ENCODE peak calls at places on chromosomes 6 and 20, in eight cellular contexts. One of them, this sample, is unnamed.
A peak's percentile ranks its signal among the peaks of the same experiment; 100 is the strongest.

GRCh38 chr6:83071023-83071422 is 3.6 kb downstream of the DOP1A start:
- DNase-seq in ovary: no peak
- DNase-seq in fibroblast of lung: peak; percentile 40
- DNase-seq in suprapubic skin: no peak
- DNase-seq in heart left ventricle: no peak
- DNase-seq in aorta: no peak
- DNase-seq in mesenchymal stem cell: no peak
- DNase-seq in GM23338: peak; percentile 17
- DNase-seq in this sample: no peak

GRCh38 chr6:38404900-38405556 is 234.7 kb downstream of the BTBD9 start:
- DNase-seq in aorta: no peak
- DNase-seq in mesenchymal stem cell: no peak
- DNase-seq in fibroblast of lung: peak; percentile 39
- DNase-seq in ovary: no peak
- DNase-seq in heart left ventricle: no peak
- DNase-seq in suprapubic skin: no peak
- DNase-seq in GM23338: no peak
- DNase-seq in this sample: peak; percentile 51

GRCh38 chr20:24166127-24166389 is 177.5 kb upstream of the GGTLC1 start:
- DNase-seq in mesenchymal stem cell: no peak
- DNase-seq in GM23338: peak; percentile 45
- DNase-seq in ovary: no peak
- DNase-seq in heart left ventricle: no peak
- DNase-seq in suprapubic skin: no peak
- DNase-seq in aorta: no peak
- DNase-seq in fibroblast of lung: no peak
- DNase-seq in this sample: no peak

GRCh38 chr20:41697861-41698559 is 79.8 kb upstream of the CHD6 start:
- DNase-seq in fibroblast of lung: peak; percentile 14
- DNase-seq in ovary: no peak
- DNase-seq in aorta: no peak
- DNase-seq in mesenchymal stem cell: peak; percentile 42
- DNase-seq in GM23338: peak; percentile 77
- DNase-seq in heart left ventricle: no peak
- DNase-seq in suprapubic skin: no peak
- DNase-seq in this sample: no peak

GRCh38 chr6:31556312-31556711 is 8.9 kb downstream of the NFKBIL1 start:
- DNase-seq in heart left ventricle: no peak
- DNase-seq in mesenchymal stem cell: no peak
- DNase-seq in aorta: no peak
- DNase-seq in GM23338: no peak
- DNase-seq in suprapubic skin: no peak
- DNase-seq in fibroblast of lung: no peak
- DNase-seq in ovary: no peak
- DNase-seq in this sample: no peak

GRCh38 chr20:4041748-4042411 is 26.5 kb upstream of the RNF24 start:
- DNase-seq in ovary: peak; percentile 61
- DNase-seq in aorta: peak; percentile 82
- DNase-seq in GM23338: no peak
- DNase-seq in suprapubic skin: no peak
- DNase-seq in heart left ventricle: no peak
- DNase-seq in fibroblast of lung: peak; percentile 98
- DNase-seq in mesenchymal stem cell: peak; percentile 70
- DNase-seq in this sample: peak; percentile 38

GRCh38 chr6:117232191-117232590 is 33.2 kb upstream of the VGLL2 start:
- DNase-seq in mesenchymal stem cell: no peak
- DNase-seq in fibroblast of lung: peak; percentile 47
- DNase-seq in suprapubic skin: no peak
- DNase-seq in aorta: no peak
- DNase-seq in GM23338: no peak
- DNase-seq in heart left ventricle: no peak
- DNase-seq in ovary: no peak
- DNase-seq in this sample: no peak

GRCh38 chr6:144360401-144360800 is 75.3 kb downstream of the UTRN start:
- DNase-seq in aorta: no peak
- DNase-seq in suprapubic skin: no peak
- DNase-seq in fibroblast of lung: no peak
- DNase-seq in heart left ventricle: no peak
- DNase-seq in GM23338: no peak
- DNase-seq in ovary: no peak
- DNase-seq in mesenchymal stem cell: no peak
- DNase-seq in this sample: no peak

GRCh38 chr20:57619053-57619831 is 984 bp downstream of the ZBP1 start:
- DNase-seq in mesenchymal stem cell: no peak
- DNase-seq in aorta: peak; percentile 77
- DNase-seq in fibroblast of lung: no peak
- DNase-seq in ovary: no peak
- DNase-seq in heart left ventricle: peak; percentile 59
- DNase-seq in GM23338: no peak
- DNase-seq in suprapubic skin: peak; percentile 77
- DNase-seq in this sample: peak; percentile 25

DNA sequence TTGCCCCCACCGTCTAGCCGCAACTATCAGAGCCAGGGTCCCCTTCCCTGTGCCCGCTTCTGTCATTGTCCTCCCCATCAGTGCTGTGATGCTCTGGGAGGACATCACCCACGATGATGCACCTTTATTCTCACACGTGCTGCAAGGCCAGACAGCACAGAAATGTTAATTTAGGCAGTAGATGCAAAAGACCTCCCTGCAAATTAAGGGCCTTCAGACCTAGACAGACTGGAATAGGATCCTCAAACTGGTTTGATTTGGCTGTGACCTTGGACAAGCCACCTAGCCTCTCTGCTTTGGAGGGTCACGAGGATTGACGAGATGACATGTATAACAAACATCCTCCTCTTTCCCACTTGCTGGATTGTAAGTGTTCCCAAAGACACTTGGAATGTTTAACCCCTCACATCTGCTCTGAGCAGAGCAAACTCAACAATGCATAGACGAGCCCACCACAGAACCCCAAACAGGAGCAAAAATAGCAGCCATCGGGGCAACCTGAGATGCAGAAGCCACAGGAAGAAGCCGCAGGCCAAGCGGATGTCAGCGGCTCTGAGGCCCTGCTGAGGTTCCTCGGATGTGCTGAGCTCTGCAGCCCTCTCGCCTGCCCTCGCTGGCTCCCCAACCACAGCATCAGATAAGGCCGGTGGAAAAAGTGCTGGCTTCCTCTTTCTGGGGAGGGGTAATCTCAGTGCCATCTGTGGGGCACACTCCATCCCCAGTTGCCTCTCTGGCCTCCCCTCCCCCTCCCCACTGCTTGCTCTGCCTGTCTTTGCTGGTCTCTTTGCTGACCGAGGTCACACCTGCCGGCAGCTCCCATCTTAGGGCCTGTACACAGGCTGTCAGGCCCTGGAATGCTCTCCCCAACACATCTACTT is 35.3 kb downstream of the TOX2 start:
- DNase-seq in aorta: peak; percentile 64
- DNase-seq in ovary: no peak
- DNase-seq in mesenchymal stem cell: peak; percentile 78
- DNase-seq in fibroblast of lung: peak; percentile 35
- DNase-seq in GM23338: no peak
- DNase-seq in suprapubic skin: no peak
- DNase-seq in heart left ventricle: peak; percentile 56
- DNase-seq in this sample: peak; percentile 18
- H3K4me1 ChIP-seq in aorta: peaks cover under 1% of the 10 kb centered on the region
- H3K4me1 ChIP-seq in ovary: peaks cover 4% of the 10 kb centered on the region
- H3K4me1 ChIP-seq in mesenchymal stem cell: peaks cover 20% of the 10 kb centered on the region
- H3K4me1 ChIP-seq in fibroblast of lung: peaks cover 19% of the 10 kb centered on the region
- H3K4me1 ChIP-seq in GM23338: no peaks in the 10 kb centered on the region
- H3K4me1 ChIP-seq in suprapubic skin: peaks cover 7% of the 10 kb centered on the region
- H3K4me1 ChIP-seq in heart left ventricle: no peaks in the 10 kb centered on the region
- H3K4me1 ChIP-seq in this sample: peaks cover 2% of the 10 kb centered on the region

DNA sequence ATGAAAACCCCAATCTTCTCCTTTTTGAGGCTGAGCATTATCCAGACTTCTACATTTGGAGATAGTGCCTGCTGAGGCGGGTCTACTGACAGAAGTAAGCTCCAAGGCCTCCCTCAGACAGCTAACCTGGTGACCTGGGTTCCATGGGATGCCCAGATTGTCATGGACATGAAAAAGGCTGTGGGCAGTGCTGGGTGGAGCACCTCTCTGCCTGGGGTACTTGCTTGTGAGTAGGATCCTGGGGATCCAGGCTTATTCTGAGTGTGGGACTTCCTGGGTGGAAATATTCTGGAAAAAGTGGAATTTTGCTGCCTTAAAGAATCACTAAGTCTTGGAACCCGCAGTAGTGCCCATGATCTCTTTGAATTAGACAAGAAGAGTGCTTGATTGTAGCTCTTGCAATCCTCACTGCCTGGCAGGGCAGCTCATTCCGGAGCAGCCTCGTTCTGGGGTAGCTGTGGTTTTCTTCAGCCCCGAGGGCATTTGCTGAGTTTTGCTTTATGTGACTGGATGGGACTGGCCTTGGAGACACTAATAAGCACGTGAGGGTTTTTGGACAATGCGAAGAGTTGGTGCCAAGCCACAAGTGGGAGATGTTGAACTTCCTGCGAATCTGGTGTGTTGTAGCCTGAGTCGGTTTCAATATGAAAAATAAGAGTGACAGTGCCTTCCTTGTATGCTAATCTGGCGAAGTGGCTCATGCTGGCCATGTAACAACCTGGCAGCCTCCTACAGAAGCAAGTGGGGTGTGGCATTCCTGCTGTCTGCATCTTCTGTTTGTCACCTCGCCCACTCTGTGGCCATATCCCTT is 28.2 kb downstream of the SNRNP48 start:
- DNase-seq in GM23338: no peak
- DNase-seq in fibroblast of lung: peak; percentile 66
- DNase-seq in mesenchymal stem cell: peak; percentile 13
- DNase-seq in aorta: peak; percentile 75
- DNase-seq in ovary: no peak
- DNase-seq in suprapubic skin: no peak
- DNase-seq in heart left ventricle: peak; percentile 38
- DNase-seq in this sample: peak; percentile 48
- H3K27ac ChIP-seq in GM23338: no peak overlapping the region
- H3K27ac ChIP-seq in fibroblast of lung: no peak overlapping the region
- H3K27ac ChIP-seq in mesenchymal stem cell: no peak overlapping the region
- H3K27ac ChIP-seq in aorta: no peak overlapping the region
- H3K27ac ChIP-seq in ovary: no peak overlapping the region
- H3K27ac ChIP-seq in suprapubic skin: peak overlapping the region; percentile 64
- H3K27ac ChIP-seq in heart left ventricle: no peak overlapping the region
- H3K27ac ChIP-seq in this sample: no peak overlapping the region

GRCh38 chr6:139595183-139595582 is 220.7 kb upstream of the CITED2 start:
- DNase-seq in heart left ventricle: no peak
- DNase-seq in fibroblast of lung: peak; percentile 73
- DNase-seq in GM23338: no peak
- DNase-seq in mesenchymal stem cell: peak; percentile 75
- DNase-seq in aorta: no peak
- DNase-seq in ovary: no peak
- DNase-seq in suprapubic skin: no peak
- DNase-seq in this sample: no peak

GRCh38 chr6:139597087-139597763 is 222.8 kb upstream of the CITED2 start:
- DNase-seq in ovary: no peak
- DNase-seq in mesenchymal stem cell: no peak
- DNase-seq in suprapubic skin: no peak
- DNase-seq in fibroblast of lung: peak; percentile 10
- DNase-seq in heart left ventricle: no peak
- DNase-seq in GM23338: no peak
- DNase-seq in aorta: no peak
- DNase-seq in this sample: no peak

GRCh38 chr6:139592011-139592410 is 217.6 kb upstream of the CITED2 start:
- DNase-seq in heart left ventricle: no peak
- DNase-seq in suprapubic skin: no peak
- DNase-seq in mesenchymal stem cell: peak; percentile 55
- DNase-seq in ovary: no peak
- DNase-seq in GM23338: no peak
- DNase-seq in fibroblast of lung: no peak
- DNase-seq in aorta: no peak
- DNase-seq in this sample: no peak

GRCh38 chr6:139593081-139593480 is 218.6 kb upstream of the CITED2 start:
- DNase-seq in ovary: no peak
- DNase-seq in heart left ventricle: no peak
- DNase-seq in fibroblast of lung: no peak
- DNase-seq in mesenchymal stem cell: no peak
- DNase-seq in aorta: no peak
- DNase-seq in GM23338: no peak
- DNase-seq in suprapubic skin: no peak
- DNase-seq in this sample: no peak

DNA sequence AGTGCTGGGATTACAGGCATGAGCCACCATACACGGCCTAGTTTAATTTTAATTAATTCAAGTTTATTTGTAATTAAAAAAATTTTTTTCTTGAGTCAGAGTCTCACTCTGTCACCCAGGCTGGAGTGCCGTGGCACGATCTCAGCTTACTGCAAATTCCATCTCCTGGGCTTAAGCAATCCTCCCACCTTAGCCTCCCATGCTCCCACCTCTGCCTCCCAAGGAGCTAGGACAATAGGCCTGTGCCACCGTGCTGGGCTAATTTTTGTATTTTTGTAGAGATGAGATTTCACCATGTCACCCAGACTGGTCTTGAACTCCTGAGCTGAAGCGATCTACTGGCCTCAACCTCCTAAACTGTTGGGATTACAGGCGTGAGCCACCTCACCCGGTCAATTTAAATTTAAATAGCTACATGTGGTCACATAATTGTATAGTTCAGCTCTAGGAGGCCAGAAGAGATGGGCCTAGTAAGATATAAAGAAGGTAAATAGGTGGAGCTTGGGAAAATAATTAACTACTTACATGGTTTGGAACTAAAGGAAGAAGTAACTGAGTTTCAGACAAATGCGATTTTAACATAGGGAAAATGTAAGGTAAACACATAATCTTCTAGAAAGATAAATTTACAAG is 220.0 kb upstream of the CITED2 start:
- DNase-seq in heart left ventricle: no peak
- DNase-seq in GM23338: no peak
- DNase-seq in mesenchymal stem cell: no peak
- DNase-seq in fibroblast of lung: no peak
- DNase-seq in suprapubic skin: no peak
- DNase-seq in ovary: no peak
- DNase-seq in aorta: no peak
- DNase-seq in this sample: no peak
- H3K4me1 ChIP-seq in heart left ventricle: peaks cover 7% of the 10 kb centered on the region
- H3K4me1 ChIP-seq in GM23338: peaks cover 8% of the 10 kb centered on the region
- H3K4me1 ChIP-seq in mesenchymal stem cell: peaks cover 5% of the 10 kb centered on the region
- H3K4me1 ChIP-seq in fibroblast of lung: peaks cover 22% of the 10 kb centered on the region
- H3K4me1 ChIP-seq in suprapubic skin: peaks cover 29% of the 10 kb centered on the region
- H3K4me1 ChIP-seq in ovary: peaks cover 6% of the 10 kb centered on the region
- H3K4me1 ChIP-seq in aorta: no peaks in the 10 kb centered on the region
- H3K4me1 ChIP-seq in this sample: peaks cover 21% of the 10 kb centered on the region

GRCh38 chr6:139308936-139309603 is 17.3 kb upstream of the TXLNB start:
- DNase-seq in mesenchymal stem cell: peak; percentile 74
- DNase-seq in ovary: no peak
- DNase-seq in fibroblast of lung: peak; percentile 78
- DNase-seq in heart left ventricle: peak; percentile 30
- DNase-seq in suprapubic skin: no peak
- DNase-seq in GM23338: no peak
- DNase-seq in aorta: peak; percentile 80
- DNase-seq in this sample: no peak
- H3K27ac ChIP-seq in mesenchymal stem cell: no peak overlapping the region
- H3K27ac ChIP-seq in ovary: no peak overlapping the region
- H3K27ac ChIP-seq in fibroblast of lung: no peak overlapping the region
- H3K27ac ChIP-seq in heart left ventricle: no peak overlapping the region
- H3K27ac ChIP-seq in suprapubic skin: no peak overlapping the region
- H3K27ac ChIP-seq in GM23338: no peak overlapping the region
- H3K27ac ChIP-seq in aorta: no peak overlapping the region
- H3K27ac ChIP-seq in this sample: no peak overlapping the region

GRCh38 chr6:89406157-89406556 is 5.9 kb downstream of the RRAGD start:
- DNase-seq in heart left ventricle: no peak
- DNase-seq in GM23338: peak; percentile 15
- DNase-seq in ovary: no peak
- DNase-seq in aorta: no peak
- DNase-seq in fibroblast of lung: no peak
- DNase-seq in mesenchymal stem cell: no peak
- DNase-seq in suprapubic skin: no peak
- DNase-seq in this sample: no peak
- H3K4me1 ChIP-seq in heart left ventricle: no peaks in the 10 kb centered on the region
- H3K4me1 ChIP-seq in GM23338: peaks cover 46% of the 10 kb centered on the region
- H3K4me1 ChIP-seq in ovary: no peaks in the 10 kb centered on the region
- H3K4me1 ChIP-seq in aorta: no peaks in the 10 kb centered on the region
- H3K4me1 ChIP-seq in fibroblast of lung: no peaks in the 10 kb centered on the region
- H3K4me1 ChIP-seq in mesenchymal stem cell: peaks cover 2% of the 10 kb centered on the region
- H3K4me1 ChIP-seq in suprapubic skin: peaks cover 10% of the 10 kb centered on the region
- H3K4me1 ChIP-seq in this sample: no peaks in the 10 kb centered on the region

GRCh38 chr6:33198853-33199436 is 1.5 kb downstream of the RXRB start:
- DNase-seq in fibroblast of lung: no peak
- DNase-seq in suprapubic skin: no peak
- DNase-seq in heart left ventricle: no peak
- DNase-seq in ovary: no peak
- DNase-seq in mesenchymal stem cell: no peak
- DNase-seq in GM23338: no peak
- DNase-seq in aorta: peak; percentile 22
- DNase-seq in this sample: no peak
- H3K27ac ChIP-seq in fibroblast of lung: no peak overlapping the region
- H3K27ac ChIP-seq in suprapubic skin: no peak overlapping the region
- H3K27ac ChIP-seq in heart left ventricle: peak overlapping the region; percentile 98
- H3K27ac ChIP-seq in ovary: no peak overlapping the region
- H3K27ac ChIP-seq in mesenchymal stem cell: no peak overlapping the region
- H3K27ac ChIP-seq in GM23338: no peak overlapping the region
- H3K27ac ChIP-seq in aorta: no peak overlapping the region
- H3K27ac ChIP-seq in this sample: peak overlapping the region; percentile 96

This sample was measured in thyroid gland.